ENCODE peak calls at places on chromosomes 6 and 20, in five cellular contexts. U is HS-27A, L is AG08395, O is osteocyte, Z is globus pallidus. M is an unnamed sample.

GRCh38 chr6:135537782-135538301 is 40.3 kb upstream of the AHI1 start:
- DNase-seq in U (peak), L (peak), O (no peak), Z (no peak), M (peak)

GRCh38 chr6:11609324-11610071 is 71.9 kb downstream of the TMEM170B start:
- DNase-seq in U (peak), L (peak), O (peak), Z (peak), M (peak)

GRCh38 chr6:89989742-89990141 is 95.5 kb downstream of the GJA10 start:
- DNase-seq in U (peak), L (peak), O (no peak), Z (no peak), M (peak)

GRCh38 chr20:19074828-19075516 is 137.5 kb upstream of the SLC24A3 start:
- DNase-seq in U (no peak), L (no peak), O (peak), Z (no peak), M (no peak)

GRCh38 chr6:135850882-135851281 is 619 bp upstream of the PDE7B start:
- DNase-seq in U (no peak), L (peak), O (no peak), Z (no peak), M (peak)

GRCh38 chr6:83536034-83536646 is 23.8 kb downstream of the PRSS35 start:
- DNase-seq in U (no peak), L (peak), O (no peak), Z (no peak), M (peak)

GRCh38 chr20:59663513-59663890 is 59.2 kb downstream of the PHACTR3 start:
- DNase-seq in U (no peak), L (no peak), O (peak), Z (no peak), M (no peak)

GRCh38 chr20:1265916-1266166 is 253 bp upstream of the SNPH start:
- DNase-seq in U (no peak), L (no peak), O (no peak), Z (no peak), M (no peak)

GRCh38 chr6:12472601-12473038 is 182.5 kb downstream of the EDN1 start:
- DNase-seq in U (no peak), L (peak), O (no peak), Z (no peak), M (peak)

GRCh38 chr6:5671162-5671561 is 335.6 kb downstream of the NRN1 start:
- DNase-seq in U (no peak), L (peak), O (no peak), Z (peak), M (no peak)

GRCh38 chr6:143940011-143940597 is 68.0 kb downstream of the PLAGL1 start:
- DNase-seq in U (peak), L (peak), O (no peak), Z (no peak), M (peak)

GRCh38 chr20:45336530-45337366 is 11.5 kb downstream of the SDC4 start:
- DNase-seq in U (no peak), L (peak), O (no peak), Z (no peak), M (peak)

GRCh38 chr20:63158352-63158751 is 57.6 kb downstream of the YTHDF1 start:
- DNase-seq in U (no peak), L (no peak), O (no peak), Z (no peak), M (no peak)

GRCh38 chr6:132207991-132208390 is 193.3 kb downstream of the MOXD1 start:
- DNase-seq in U (no peak), L (no peak), O (no peak), Z (no peak), M (no peak)

GRCh38 chr6:34232901-34233300 is 3.8 kb upstream of the HMGA1 start:
- DNase-seq in U (no peak), L (peak), O (no peak), Z (no peak), M (peak)

GRCh38 chr6:166774292-166774691 is 147.2 kb upstream of the RPS6KA2 start:
- DNase-seq in U (no peak), L (no peak), O (peak), Z (no peak), M (no peak)

GRCh38 chr6:126716012-126716411 is 376.1 kb downstream of the CENPW start:
- DNase-seq in U (no peak), L (peak), O (no peak), Z (no peak), M (peak)

GRCh38 chr6:69138173-69138572 is 503.1 kb downstream of the ADGRB3 start:
- DNase-seq in U (peak), L (no peak), O (no peak), Z (no peak), M (no peak)

GRCh38 chr20:21450572-21450971 is 53.2 kb upstream of the NKX2-4 start:
- DNase-seq in U (no peak), L (no peak), O (no peak), Z (no peak), M (no peak)

GRCh38 chr6:52213127-52213526 is 27.0 kb downstream of the IL17A start:
- DNase-seq in U (no peak), L (no peak), O (no peak), Z (no peak), M (no peak)

GRCh38 chr20:49411221-49411925 is 71.1 kb downstream of the KCNB1 start:
- DNase-seq in U (no peak), L (no peak), O (no peak), Z (no peak), M (no peak)

GRCh38 chr6:169926617-169927417 is 175.4 kb downstream of the ERMARD start:
- DNase-seq in U (no peak), L (no peak), O (no peak), Z (no peak), M (no peak)

GRCh38 chr20:1376453-1377270 is 16.2 kb downstream of the FKBP1A start:
- DNase-seq in U (no peak), L (no peak), O (peak), Z (no peak), M (no peak)

GRCh38 chr20:36768768-36769430 is 4.7 kb downstream of the DSN1 start:
- DNase-seq in U (no peak), L (no peak), O (no peak), Z (no peak), M (peak)

GRCh38 chr6:36660771-36661471 is 17.6 kb upstream of the CDKN1A start:
- DNase-seq in U (no peak), L (peak), O (no peak), Z (no peak), M (peak)

GRCh38 chr20:32495949-32496348 is 89.2 kb downstream of the NOL4L start:
- DNase-seq in U (no peak), L (no peak), O (no peak), Z (no peak), M (no peak)

GRCh38 chr6:166112580-166112979 is 55.1 kb downstream of the TBXT start:
- DNase-seq in U (no peak), L (peak), O (no peak), Z (no peak), M (peak)

GRCh38 chr6:18141805-18142590 is 12.9 kb downstream of the TPMT start:
- DNase-seq in U (no peak), L (no peak), O (no peak), Z (no peak), M (no peak)

GRCh38 chr6:20454201-20454824 is 52.6 kb downstream of the E2F3 start:
- DNase-seq in U (no peak), L (no peak), O (no peak), Z (no peak), M (no peak)

GRCh38 chr20:24079661-24080412 is 91.3 kb upstream of the GGTLC1 start:
- DNase-seq in U (no peak), L (no peak), O (peak), Z (no peak), M (no peak)

GRCh38 chr20:50120935-50121693 is 8.2 kb upstream of the UBE2V1 start:
- DNase-seq in U (no peak), L (peak), O (no peak), Z (peak), M (peak)

GRCh38 chr6:12163149-12163548 is 127.0 kb upstream of the EDN1 start:
- DNase-seq in U (no peak), L (no peak), O (no peak), Z (no peak), M (no peak)

M was measured in fibroblast of gingiva.